ENCODE peak calls at places on chromosomes 11 and 22, in ten cellular contexts. N is uterus, F is testis, B is K562, A is Peyer's patch, Q is tibial nerve, L is gastrocnemius medialis, O is adrenal gland, M is transverse colon, S is GM12878. G is an unnamed sample.

GRCh38 chr11:95074806-95075563 is 8.3 kb downstream of the SRSF8 start:
- DNase-seq in N (peak; percentile 55), B (no peak), F (peak; percentile 91), M (peak; percentile 82), L (peak; percentile 47), A (no peak), O (peak; percentile 59), S (no peak), Q (peak; percentile 42), G (peak; percentile 75)

GRCh38 chr11:131038597-131038996 is 122.3 kb upstream of the SNX19 start:
- DNase-seq in B (peak; percentile 36), S (no peak), A (no peak), L (no peak), N (no peak), F (no peak), O (no peak), M (no peak), Q (no peak), G (no peak)

GRCh38 chr11:65047581-65048422 is 6.8 kb downstream of the SAC3D1 start:
- DNase-seq in B (peak; percentile 71), F (peak; percentile 37), S (no peak), A (peak; percentile 48), N (peak; percentile 42), L (no peak), Q (peak; percentile 8), M (no peak), O (no peak), G (peak; percentile 27)

GRCh38 chr11:27913650-27914049 is 194.3 kb downstream of the KIF18A start:
- DNase-seq in Q (no peak), B (no peak), O (no peak), N (no peak), M (no peak), S (no peak), L (no peak), A (no peak), F (no peak), G (no peak)

GRCh38 chr11:59413646-59414045 is 12.6 kb downstream of the OR5A2 start:
- DNase-seq in M (no peak), S (no peak), L (no peak), Q (no peak), B (no peak), F (no peak), O (no peak), N (no peak), A (no peak), G (no peak)

GRCh38 chr11:72813740-72814138 is 472 bp upstream of the ATG16L2 start:
- DNase-seq in Q (peak; percentile 59), F (peak; percentile 84), N (peak; percentile 74), S (no peak), M (peak; percentile 87), L (peak; percentile 54), B (peak; percentile 80), O (no peak), A (peak; percentile 82), G (peak; percentile 92)

GRCh38 chr11:94828088-94828487 is 59.9 kb downstream of the AMOTL1 start:
- DNase-seq in M (no peak), L (no peak), N (no peak), Q (no peak), B (no peak), O (no peak), A (no peak), F (no peak), S (no peak), G (no peak)

GRCh38 chr11:122313581-122313980 is 197.6 kb upstream of the BLID start:
- DNase-seq in S (no peak), B (no peak), A (no peak), O (no peak), N (no peak), M (no peak), F (no peak), L (no peak), Q (no peak), G (no peak)

GRCh38 chr11:69280994-69281393 is 13.0 kb upstream of the MYEOV start:
- DNase-seq in L (no peak), S (no peak), F (peak; percentile 29), O (no peak), Q (peak; percentile 21), A (no peak), B (no peak), N (no peak), M (no peak), G (no peak)

GRCh38 chr11:7871056-7871455 is 60.0 kb downstream of the OR10A6 start:
- DNase-seq in M (no peak), L (no peak), F (no peak), S (no peak), O (no peak), N (no peak), Q (no peak), A (no peak), B (no peak), G (no peak)

GRCh38 chr11:848380-848931 is 5.8 kb downstream of the TSPAN4 start:
- DNase-seq in F (no peak), Q (no peak), M (peak; percentile 61), S (no peak), A (peak; percentile 54), N (no peak), B (peak; percentile 67), L (no peak), O (peak; percentile 59), G (no peak)

GRCh38 chr11:8253566-8253965 is 10.1 kb downstream of the LMO1 start:
- DNase-seq in L (no peak), S (no peak), F (no peak), N (no peak), O (no peak), M (no peak), A (no peak), B (no peak), Q (no peak), G (no peak)

GRCh38 chr11:19216709-19217374 is 15.1 kb upstream of the CSRP3 start:
- DNase-seq in M (no peak), Q (no peak), F (no peak), B (no peak), A (no peak), L (no peak), N (no peak), O (no peak), S (no peak), G (no peak)

DNA sequence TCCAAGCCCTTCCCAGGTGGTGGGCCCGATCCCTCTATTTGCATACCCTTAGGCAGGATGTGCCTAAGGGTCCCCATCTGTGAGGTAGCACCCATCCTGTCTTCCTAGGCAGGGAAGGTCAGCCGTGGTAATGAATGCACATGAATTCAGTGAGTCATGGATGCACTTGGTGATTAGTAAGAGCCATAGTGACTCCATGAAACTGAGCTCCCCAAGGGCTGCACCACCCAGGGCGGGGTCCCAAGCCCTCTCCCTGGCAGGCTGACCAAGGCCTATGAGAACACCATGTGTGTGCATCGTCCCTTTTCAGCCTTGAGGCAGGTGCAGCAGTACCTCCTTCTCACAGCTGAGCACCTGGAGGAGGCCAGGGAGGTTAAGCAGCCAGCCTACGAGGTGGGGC is 15.6 kb upstream of the SUSD2 start:
- DNase-seq in L (no peak), N (no peak), Q (no peak), S (no peak), A (no peak), M (no peak), B (no peak), F (no peak), O (no peak), G (no peak)
- H3K36me3 ChIP-seq in L (no peaks in the 10 kb centered on the region), N (no peaks in the 10 kb centered on the region), Q (peaks cover 25% of the 10 kb centered on the region), S (peaks cover 14% of the 10 kb centered on the region), A (no peaks in the 10 kb centered on the region), M (no peaks in the 10 kb centered on the region), B (peaks cover 37% of the 10 kb centered on the region), F (no peaks in the 10 kb centered on the region), O (no peaks in the 10 kb centered on the region), G (peaks cover 20% of the 10 kb centered on the region)

GRCh38 chr11:44730775-44731174 is 4.0 kb downstream of the TSPAN18 start:
- DNase-seq in B (no peak), Q (no peak), L (no peak), S (no peak), M (no peak), O (no peak), N (no peak), F (no peak), A (no peak), G (no peak)

GRCh38 chr11:44731685-44732411 is 5.1 kb downstream of the TSPAN18 start:
- DNase-seq in L (no peak), O (peak; percentile 62), S (no peak), F (no peak), A (no peak), N (no peak), M (no peak), B (no peak), Q (no peak), G (no peak)

GRCh38 chr11:44734982-44735381 is 8.2 kb downstream of the TSPAN18 start:
- DNase-seq in A (no peak), F (no peak), L (no peak), Q (no peak), M (no peak), N (no peak), B (no peak), S (no peak), O (no peak), G (no peak)

GRCh38 chr11:44732564-44732963 is 5.8 kb downstream of the TSPAN18 start:
- DNase-seq in Q (no peak), M (no peak), S (no peak), N (no peak), F (no peak), O (no peak), B (no peak), A (no peak), L (no peak), G (no peak)

GRCh38 chr11:44733877-44734276 is 7.1 kb downstream of the TSPAN18 start:
- DNase-seq in L (no peak), S (no peak), F (no peak), M (no peak), A (no peak), N (no peak), Q (no peak), O (no peak), B (no peak), G (no peak)
- H3K27ac ChIP-seq in L (no peak overlapping the region), S (no peak overlapping the region), F (no peak overlapping the region), M (peak overlapping the region; percentile 58), A (no peak overlapping the region), N (no peak overlapping the region), Q (no peak overlapping the region), O (peak overlapping the region; percentile 96), B (no peak overlapping the region), G (peak overlapping the region; percentile 31)

GRCh38 chr11:12827929-12828812 is 153.9 kb downstream of the TEAD1 start:
- DNase-seq in F (peak; percentile 37), N (no peak), L (no peak), O (peak; percentile 33), M (peak; percentile 57), S (no peak), Q (no peak), A (no peak), B (no peak), G (peak; percentile 39)
- TF ChIP-seq POLR2A in F (no peak), N (no peak), L (no peak), O (peak; percentile 69), M (peak; percentile 48), S (no peak), Q (no peak), A (peak; percentile 22), B (peak; percentile 34), G (no peak)

DNA sequence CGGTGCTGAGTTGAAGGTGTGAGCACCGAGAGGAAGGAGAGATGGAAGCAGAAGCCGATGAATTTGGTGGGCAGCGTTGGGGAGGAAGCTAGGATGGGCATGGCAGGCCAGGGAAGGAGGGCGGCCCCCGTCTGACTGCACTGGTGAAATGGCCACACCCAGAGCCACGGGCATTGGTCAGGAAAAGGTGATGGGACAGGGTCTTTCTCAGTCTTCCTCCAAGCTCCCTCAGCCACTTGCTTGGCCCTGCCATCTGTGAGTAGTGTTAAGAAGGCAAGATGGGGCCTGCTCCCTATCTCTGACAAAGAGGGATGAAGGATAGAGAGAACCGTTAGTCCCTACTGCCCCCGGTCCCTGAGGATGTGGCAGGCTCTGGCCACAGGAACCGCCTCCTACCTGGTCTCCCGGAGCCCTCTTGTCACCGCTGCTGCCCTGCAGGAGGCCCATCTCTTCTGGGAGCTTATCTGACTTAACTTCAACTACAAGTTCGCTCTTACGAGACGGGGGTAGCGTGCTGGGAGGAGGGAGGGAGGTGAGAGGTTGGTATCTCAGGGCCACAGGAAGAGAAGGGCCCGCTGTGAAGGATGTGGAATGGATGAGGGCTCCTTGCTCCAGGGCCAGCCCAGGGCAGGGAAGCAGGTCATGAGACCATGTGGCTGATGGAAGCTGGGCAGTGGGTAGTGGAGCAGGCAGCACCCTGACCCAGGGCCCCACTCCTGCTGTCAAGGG is 6.8 kb downstream of the MCAM start:
- DNase-seq in B (no peak), O (no peak), F (no peak), M (no peak), A (no peak), S (no peak), Q (no peak), N (no peak), L (no peak), G (no peak)
- H3K36me3 ChIP-seq in B (peaks cover 85% of the 10 kb centered on the region), O (no peaks in the 10 kb centered on the region), F (no peaks in the 10 kb centered on the region), M (no peaks in the 10 kb centered on the region), A (no peaks in the 10 kb centered on the region), S (peaks cover 3% of the 10 kb centered on the region), Q (no peaks in the 10 kb centered on the region), N (no peaks in the 10 kb centered on the region), L (no peaks in the 10 kb centered on the region), G (peaks cover 6% of the 10 kb centered on the region)